ENCODE peak calls at places on chromosomes 4 and X, in six cellular contexts. One of them, this sample, is unnamed.

GRCh38 chrX:87572911-87573310 is 55.3 kb downstream of the KLHL4 start:
- DNase-seq in H1: no peak
- DNase-seq in H9: no peak
- DNase-seq in trophoblast cell: no peak
- DNase-seq in neuronal stem cell: no peak
- DNase-seq in mesenchymal stem cell: peak; percentile 4
- DNase-seq in this sample: no peak

GRCh38 chr4:159108124-159108523 is 5.2 kb downstream of the RAPGEF2 start:
- DNase-seq in H1: no peak
- DNase-seq in trophoblast cell: no peak
- DNase-seq in neuronal stem cell: no peak
- DNase-seq in H9: no peak
- DNase-seq in mesenchymal stem cell: no peak
- DNase-seq in this sample: no peak

GRCh38 chr4:6942238-6942800 is 32.7 kb downstream of the TBC1D14 start:
- DNase-seq in H1: no peak
- DNase-seq in trophoblast cell: peak; percentile 92
- DNase-seq in H9: no peak
- DNase-seq in neuronal stem cell: no peak
- DNase-seq in mesenchymal stem cell: peak; percentile 99
- DNase-seq in this sample: peak; percentile 98

GRCh38 chrX:34629572-34629971 is 27.5 kb downstream of the TMEM47 start:
- DNase-seq in neuronal stem cell: no peak
- DNase-seq in trophoblast cell: no peak
- DNase-seq in H9: no peak
- DNase-seq in H1: no peak
- DNase-seq in mesenchymal stem cell: no peak
- DNase-seq in this sample: no peak

GRCh38 chr4:88457307-88458090 is 580 bp downstream of the HERC5 start:
- DNase-seq in H9: peak; percentile 64
- DNase-seq in mesenchymal stem cell: peak; percentile 50
- DNase-seq in neuronal stem cell: peak; percentile 40
- DNase-seq in H1: no peak
- DNase-seq in trophoblast cell: peak; percentile 81
- DNase-seq in this sample: no peak

GRCh38 chr4:55407119-55407518 is 11.4 kb downstream of the TMEM165 start:
- DNase-seq in neuronal stem cell: no peak
- DNase-seq in H9: no peak
- DNase-seq in trophoblast cell: no peak
- DNase-seq in mesenchymal stem cell: no peak
- DNase-seq in H1: no peak
- DNase-seq in this sample: no peak

GRCh38 chr4:2850966-2851782 is 7.5 kb downstream of the ADD1 start:
- DNase-seq in mesenchymal stem cell: no peak
- DNase-seq in H9: no peak
- DNase-seq in H1: no peak
- DNase-seq in neuronal stem cell: no peak
- DNase-seq in trophoblast cell: no peak
- DNase-seq in this sample: peak; percentile 60

GRCh38 chr4:53601251-53601764 is 10.0 kb upstream of the LNX1 start:
- DNase-seq in H1: peak; percentile 75
- DNase-seq in mesenchymal stem cell: no peak
- DNase-seq in neuronal stem cell: no peak
- DNase-seq in trophoblast cell: peak; percentile 55
- DNase-seq in H9: peak; percentile 79
- DNase-seq in this sample: no peak

GRCh38 chrX:72169008-72169728 is 12.4 kb upstream of the PIN4 start:
- DNase-seq in H9: no peak
- DNase-seq in trophoblast cell: no peak
- DNase-seq in H1: no peak
- DNase-seq in mesenchymal stem cell: no peak
- DNase-seq in neuronal stem cell: no peak
- DNase-seq in this sample: no peak

GRCh38 chr4:116358633-116359222 is 726.6 kb downstream of the TRAM1L1 start:
- DNase-seq in neuronal stem cell: peak; percentile 36
- DNase-seq in trophoblast cell: peak; percentile 97
- DNase-seq in H1: peak; percentile 89
- DNase-seq in H9: peak; percentile 90
- DNase-seq in mesenchymal stem cell: peak; percentile 81
- DNase-seq in this sample: peak; percentile 43

GRCh38 chr4:1207157-1207470 is 34.7 kb upstream of the SPON2 start:
- DNase-seq in H9: no peak
- DNase-seq in neuronal stem cell: no peak
- DNase-seq in trophoblast cell: no peak
- DNase-seq in H1: peak; percentile 45
- DNase-seq in mesenchymal stem cell: no peak
- DNase-seq in this sample: no peak

GRCh38 chr4:16581117-16581516 is 317.3 kb downstream of the LDB2 start:
- DNase-seq in H9: no peak
- DNase-seq in trophoblast cell: no peak
- DNase-seq in H1: no peak
- DNase-seq in mesenchymal stem cell: no peak
- DNase-seq in neuronal stem cell: no peak
- DNase-seq in this sample: no peak

GRCh38 chrX:43707812-43708548 is 51.9 kb downstream of the MAOA start:
- DNase-seq in neuronal stem cell: no peak
- DNase-seq in H9: no peak
- DNase-seq in mesenchymal stem cell: peak; percentile 62
- DNase-seq in H1: no peak
- DNase-seq in trophoblast cell: no peak
- DNase-seq in this sample: no peak

GRCh38 chr4:10079951-10080873 is 36.4 kb downstream of the WDR1 start:
- DNase-seq in H1: no peak
- DNase-seq in H9: no peak
- DNase-seq in trophoblast cell: no peak
- DNase-seq in mesenchymal stem cell: no peak
- DNase-seq in neuronal stem cell: no peak
- DNase-seq in this sample: no peak

GRCh38 chr4:139732991-139733555 is 67.5 kb downstream of the MGST2 start:
- DNase-seq in trophoblast cell: no peak
- DNase-seq in H1: no peak
- DNase-seq in H9: no peak
- DNase-seq in mesenchymal stem cell: peak; percentile 19
- DNase-seq in neuronal stem cell: no peak
- DNase-seq in this sample: no peak

GRCh38 chr4:147799986-147800555 is 68.2 kb downstream of the ARHGAP10 start:
- DNase-seq in trophoblast cell: no peak
- DNase-seq in H9: no peak
- DNase-seq in H1: no peak
- DNase-seq in neuronal stem cell: no peak
- DNase-seq in mesenchymal stem cell: peak; percentile 66
- DNase-seq in this sample: no peak

GRCh38 chrX:69060631-69061408 is 104.4 kb downstream of the PJA1 start:
- DNase-seq in mesenchymal stem cell: peak; percentile 31
- DNase-seq in H9: peak; percentile 51
- DNase-seq in trophoblast cell: peak; percentile 48
- DNase-seq in neuronal stem cell: no peak
- DNase-seq in H1: peak; percentile 45
- DNase-seq in this sample: peak; percentile 31

GRCh38 chr4:101158136-101158485 is 189.2 kb downstream of the PPP3CA start:
- DNase-seq in mesenchymal stem cell: no peak
- DNase-seq in trophoblast cell: no peak
- DNase-seq in H9: no peak
- DNase-seq in neuronal stem cell: no peak
- DNase-seq in H1: no peak
- DNase-seq in this sample: peak; percentile 24

GRCh38 chr4:166435449-166435848 is 562.4 kb downstream of the TLL1 start:
- DNase-seq in H1: no peak
- DNase-seq in mesenchymal stem cell: peak; percentile 45
- DNase-seq in H9: no peak
- DNase-seq in neuronal stem cell: no peak
- DNase-seq in trophoblast cell: peak; percentile 52
- DNase-seq in this sample: peak; percentile 12

GRCh38 chr4:83267121-83267834 is 17.3 kb downstream of the COQ2 start:
- DNase-seq in neuronal stem cell: no peak
- DNase-seq in mesenchymal stem cell: no peak
- DNase-seq in H1: no peak
- DNase-seq in H9: no peak
- DNase-seq in trophoblast cell: peak; percentile 57
- DNase-seq in this sample: peak; percentile 74

GRCh38 chr4:111043286-111043685 is 420.4 kb upstream of the PITX2 start:
- DNase-seq in mesenchymal stem cell: no peak
- DNase-seq in neuronal stem cell: no peak
- DNase-seq in H1: no peak
- DNase-seq in H9: no peak
- DNase-seq in trophoblast cell: no peak
- DNase-seq in this sample: no peak

DNA sequence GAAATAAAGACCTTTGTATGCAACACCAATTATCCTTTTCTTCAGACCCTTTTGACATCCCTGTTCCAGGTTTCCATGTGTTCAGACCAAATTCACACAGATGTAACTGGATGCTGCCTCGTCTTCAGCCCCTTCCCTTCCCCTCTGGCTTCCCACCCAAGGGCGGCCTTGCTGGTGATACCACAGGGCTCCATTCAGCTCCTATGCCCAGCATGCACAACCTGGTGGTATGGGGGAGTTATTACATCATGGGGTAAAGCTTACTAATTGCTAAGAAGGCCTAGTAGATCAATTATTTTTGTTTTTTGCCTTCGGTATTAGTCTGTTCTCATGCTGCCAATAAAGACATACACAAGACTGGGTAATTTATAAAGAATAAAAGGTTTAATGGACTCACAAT is 317.0 kb upstream of the CXXC4 start:
- DNase-seq in trophoblast cell: no peak
- DNase-seq in H1: no peak
- DNase-seq in H9: no peak
- DNase-seq in neuronal stem cell: no peak
- DNase-seq in mesenchymal stem cell: no peak
- DNase-seq in this sample: no peak
- H3K14ac ChIP-seq in trophoblast cell: no peak overlapping the region
- H3K14ac ChIP-seq in H1: no peak overlapping the region
- H3K14ac ChIP-seq in H9: no peak overlapping the region
- H3K14ac ChIP-seq in neuronal stem cell: no peak overlapping the region
- H3K14ac ChIP-seq in mesenchymal stem cell: no peak overlapping the region
- H3K14ac ChIP-seq in this sample: no peak overlapping the region

DNA sequence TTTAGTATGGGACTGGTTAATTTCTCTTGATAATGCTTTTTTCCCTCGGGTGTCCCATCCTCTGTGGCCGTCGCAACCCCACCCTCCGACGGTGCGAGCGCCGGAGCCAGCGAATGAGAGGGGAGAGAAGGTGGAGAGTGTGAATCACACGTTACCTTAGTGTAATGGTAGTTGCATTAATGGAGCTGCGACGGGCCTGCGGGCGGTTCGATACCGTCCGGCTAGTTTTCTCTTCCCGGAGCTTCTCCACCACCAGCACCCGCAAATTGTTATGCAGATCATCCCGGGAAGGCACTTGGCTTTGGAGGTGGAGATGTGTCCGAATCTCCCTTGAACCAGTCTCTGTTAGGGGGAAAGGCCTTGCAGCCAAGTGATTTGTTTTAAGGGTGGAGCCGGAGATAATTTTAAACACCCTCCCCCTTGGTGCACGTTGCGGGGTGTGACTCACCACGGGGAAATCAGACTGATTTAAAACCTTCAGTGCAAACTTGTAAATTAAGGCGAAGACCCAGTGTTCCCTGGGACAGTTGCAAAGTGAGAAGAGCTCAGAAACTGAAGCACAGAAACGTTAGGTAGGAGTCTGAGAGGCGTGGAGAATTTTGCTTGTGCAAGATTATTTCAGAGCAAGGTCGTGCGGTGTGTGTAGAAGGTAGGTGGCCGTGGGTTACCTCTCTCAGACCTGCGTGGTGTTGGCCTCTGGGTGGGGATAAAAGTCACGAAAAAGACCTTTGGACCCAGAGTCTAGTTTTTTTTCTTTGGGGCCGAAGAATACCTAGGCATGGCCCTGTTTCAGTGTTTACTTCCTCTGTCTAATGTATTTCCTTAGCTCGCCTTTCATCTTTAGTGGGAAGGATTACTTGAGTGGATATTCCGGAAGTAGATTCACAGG is 1.3 kb downstream of the AFF1 start:
- DNase-seq in H1: peak; percentile 73
- DNase-seq in trophoblast cell: peak; percentile 91
- DNase-seq in mesenchymal stem cell: peak; percentile 85
- DNase-seq in neuronal stem cell: peak; percentile 17
- DNase-seq in H9: peak; percentile 88
- DNase-seq in this sample: peak; percentile 57
- H2BK120ac ChIP-seq in H1: peak overlapping the region; percentile 7
- H2BK120ac ChIP-seq in trophoblast cell: no peak overlapping the region
- H2BK120ac ChIP-seq in mesenchymal stem cell: no peak overlapping the region
- H2BK120ac ChIP-seq in neuronal stem cell: no peak overlapping the region
- H2BK120ac ChIP-seq in H9: no peak overlapping the region
- H2BK120ac ChIP-seq in this sample: peak overlapping the region; percentile 54

GRCh38 chr4:137934046-137934445 is 308.1 kb downstream of the SLC7A11 start:
- DNase-seq in trophoblast cell: no peak
- DNase-seq in mesenchymal stem cell: no peak
- DNase-seq in H9: no peak
- DNase-seq in neuronal stem cell: no peak
- DNase-seq in H1: no peak
- DNase-seq in this sample: no peak

DNA sequence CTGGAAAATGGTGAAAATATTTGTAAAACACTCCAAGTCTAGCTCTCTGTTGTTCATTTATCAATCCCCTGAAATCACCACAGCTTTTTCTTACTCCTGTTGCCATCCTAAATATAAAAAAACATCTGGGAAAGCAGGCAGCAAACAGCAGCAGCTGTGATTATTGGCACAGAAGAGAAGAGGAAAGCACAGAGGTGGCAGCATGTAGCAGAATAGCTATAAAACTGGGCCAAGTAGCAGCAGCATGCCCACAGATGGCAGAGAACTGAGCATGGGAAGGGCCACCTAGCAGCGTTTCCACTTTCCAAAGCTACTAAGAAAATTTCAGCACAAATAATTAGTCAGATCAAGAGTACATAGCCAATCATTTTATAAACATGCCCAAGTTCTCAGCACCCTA is 307.2 kb downstream of the SLC7A11 start:
- DNase-seq in mesenchymal stem cell: no peak
- DNase-seq in H1: no peak
- DNase-seq in neuronal stem cell: no peak
- DNase-seq in H9: no peak
- DNase-seq in trophoblast cell: no peak
- DNase-seq in this sample: no peak
- H2AFZ ChIP-seq in mesenchymal stem cell: no peak overlapping the region
- H2AFZ ChIP-seq in H1: peak overlapping the region; percentile 50
- H2AFZ ChIP-seq in neuronal stem cell: no peak overlapping the region
- H2AFZ ChIP-seq in H9: no peak overlapping the region
- H2AFZ ChIP-seq in trophoblast cell: no peak overlapping the region
- H2AFZ ChIP-seq in this sample: peak overlapping the region; percentile 65

GRCh38 chr4:123889376-123889945 is 492.9 kb downstream of the SPRY1 start:
- DNase-seq in trophoblast cell: no peak
- DNase-seq in mesenchymal stem cell: no peak
- DNase-seq in H1: no peak
- DNase-seq in neuronal stem cell: no peak
- DNase-seq in H9: no peak
- DNase-seq in this sample: no peak
- H3K14ac ChIP-seq in trophoblast cell: no peak overlapping the region
- H3K14ac ChIP-seq in mesenchymal stem cell: no peak overlapping the region
- H3K14ac ChIP-seq in H1: no peak overlapping the region
- H3K14ac ChIP-seq in neuronal stem cell: no peak overlapping the region
- H3K14ac ChIP-seq in H9: no peak overlapping the region
- H3K14ac ChIP-seq in this sample: no peak overlapping the region

This sample was measured in IMR-90.